ENCODE peak calls at places on chromosome 1, in seven cellular contexts. N is tibial nerve, Q is tibial artery, M is heart right ventricle, I is A673, E is psoas muscle, C is colonic mucosa. J is an unnamed sample.

GRCh38 chr1:152878042-152878441 is at the start of gene SMCP:
- DNase-seq in N (no peak), Q (no peak), M (no peak), I (peak), E (no peak), C (no peak), J (no peak)

GRCh38 chr1:56094168-56094567 is 485.2 kb downstream of the PLPP3 start:
- DNase-seq in N (no peak), Q (no peak), M (no peak), I (no peak), E (no peak), C (no peak), J (no peak)

GRCh38 chr1:78102082-78102481 is 56.3 kb downstream of the GIPC2 start:
- DNase-seq in N (no peak), Q (no peak), M (no peak), I (no peak), E (no peak), C (no peak), J (no peak)

GRCh38 chr1:201531551-201532425 is 7.1 kb upstream of the NAV1 start:
- DNase-seq in N (no peak), Q (no peak), M (peak), I (no peak), E (no peak), C (no peak), J (no peak)

GRCh38 chr1:183241446-183241845 is 55.4 kb downstream of the LAMC2 start:
- DNase-seq in N (no peak), Q (no peak), M (no peak), I (no peak), E (no peak), C (no peak), J (no peak)

GRCh38 chr1:16209847-16210407 is 2.5 kb downstream of the ARHGEF19 start:
- DNase-seq in N (no peak), Q (no peak), M (no peak), I (no peak), E (no peak), C (no peak), J (peak)

GRCh38 chr1:224615861-224616760 is at the start of gene CNIH3:
- DNase-seq in N (no peak), Q (no peak), M (no peak), I (peak), E (peak), C (no peak), J (no peak)

GRCh38 chr1:206674745-206675175 is 9.9 kb upstream of the MAPKAPK2 start:
- DNase-seq in N (peak), Q (peak), M (no peak), I (no peak), E (peak), C (peak), J (no peak)

GRCh38 chr1:75672528-75673393 is 51.7 kb upstream of the ACADM start:
- DNase-seq in N (no peak), Q (no peak), M (no peak), I (peak), E (no peak), C (no peak), J (no peak)

GRCh38 chr1:26862781-26863676 is at the start of gene SFN:
- DNase-seq in N (no peak), Q (no peak), M (no peak), I (no peak), E (no peak), C (peak), J (no peak)

GRCh38 chr1:155133799-155134281 is 1.8 kb upstream of the SLC50A1 start:
- DNase-seq in N (no peak), Q (no peak), M (no peak), I (no peak), E (no peak), C (peak), J (no peak)

GRCh38 chr1:111603979-111604378 is 15.6 kb upstream of the RAP1A start:
- DNase-seq in N (no peak), Q (no peak), M (no peak), I (no peak), E (no peak), C (no peak), J (no peak)

GRCh38 chr1:215045647-215046308 is 36.8 kb upstream of the KCNK2 start:
- DNase-seq in N (no peak), Q (no peak), M (no peak), I (no peak), E (no peak), C (no peak), J (no peak)

GRCh38 chr1:206691604-206692003 is 6.9 kb downstream of the MAPKAPK2 start:
- DNase-seq in N (no peak), Q (no peak), M (no peak), I (no peak), E (peak), C (no peak), J (no peak)

GRCh38 chr1:88537762-88538161 is 146.3 kb upstream of the PKN2 start:
- DNase-seq in N (no peak), Q (no peak), M (no peak), I (no peak), E (no peak), C (no peak), J (no peak)

GRCh38 chr1:26733982-26734381 is 38.2 kb downstream of the ARID1A start:
- DNase-seq in N (no peak), Q (no peak), M (no peak), I (no peak), E (no peak), C (no peak), J (no peak)

GRCh38 chr1:154295408-154296235 is 23.2 kb downstream of the HAX1 start:
- DNase-seq in N (no peak), Q (no peak), M (no peak), I (no peak), E (no peak), C (no peak), J (no peak)

GRCh38 chr1:109884242-109884891 is 26.3 kb upstream of the CSF1 start:
- DNase-seq in N (no peak), Q (no peak), M (no peak), I (no peak), E (no peak), C (no peak), J (no peak)

GRCh38 chr1:161367684-161368398 is at the start of gene CFAP126:
- DNase-seq in N (peak), Q (peak), M (peak), I (peak), E (peak), C (peak), J (no peak)

GRCh38 chr1:230684998-230685397 is 28.9 kb downstream of the AGT start:
- DNase-seq in N (no peak), Q (no peak), M (no peak), I (no peak), E (no peak), C (no peak), J (no peak)

GRCh38 chr1:160454371-160455152 is 54.2 kb downstream of the VANGL2 start:
- DNase-seq in N (no peak), Q (no peak), M (no peak), I (no peak), E (no peak), C (no peak), J (no peak)

GRCh38 chr1:27233677-27234053 is 767 bp upstream of the WDTC1 start:
- DNase-seq in N (peak), Q (no peak), M (no peak), I (no peak), E (no peak), C (no peak), J (no peak)

GRCh38 chr1:216237927-216238550 is 185.2 kb downstream of the USH2A start:
- DNase-seq in N (no peak), Q (no peak), M (no peak), I (no peak), E (no peak), C (no peak), J (no peak)

GRCh38 chr1:172746091-172746949 is 87.4 kb downstream of the FASLG start:
- DNase-seq in N (peak), Q (no peak), M (no peak), I (no peak), E (no peak), C (peak), J (no peak)

GRCh38 chr1:30047576-30047975 is 675.8 kb downstream of the MATN1 start:
- DNase-seq in N (no peak), Q (no peak), M (no peak), I (no peak), E (no peak), C (no peak), J (no peak)

GRCh38 chr1:63107066-63107465 is 215.3 kb upstream of the FOXD3 start:
- DNase-seq in N (no peak), Q (no peak), M (no peak), I (peak), E (no peak), C (no peak), J (no peak)

GRCh38 chr1:64150729-64151128 is 52.7 kb upstream of the UBE2U start:
- DNase-seq in N (no peak), Q (no peak), M (no peak), I (no peak), E (no peak), C (no peak), J (no peak)

GRCh38 chr1:112557385-112557784 is 48.6 kb downstream of the WNT2B start:
- DNase-seq in N (no peak), Q (no peak), M (no peak), I (no peak), E (no peak), C (no peak), J (no peak)

GRCh38 chr1:33379631-33380354 is 51.1 kb downstream of the PHC2 start:
- DNase-seq in N (no peak), Q (no peak), M (no peak), I (no peak), E (no peak), C (no peak), J (no peak)

DNA sequence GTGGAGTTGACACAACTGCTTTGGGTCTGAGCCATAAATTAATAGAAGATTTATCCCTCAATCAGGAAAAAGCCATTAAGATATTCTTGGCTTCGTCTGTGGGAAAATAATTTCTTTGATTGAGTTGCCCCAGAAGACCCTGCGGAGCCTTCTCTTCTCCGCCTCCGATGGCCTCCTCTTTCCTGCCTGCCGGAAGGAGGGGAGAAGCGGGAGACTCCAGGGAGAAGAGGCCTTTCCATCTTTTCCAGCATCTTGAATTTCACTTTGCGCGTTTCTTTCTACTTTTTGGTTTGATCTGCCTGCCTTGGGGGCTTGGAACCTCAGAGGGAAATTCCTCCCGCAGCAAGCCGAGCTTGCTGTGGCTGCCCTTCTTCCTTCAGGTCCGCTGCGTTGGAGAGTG is 16.8 kb downstream of the HLX start:
- DNase-seq in N (no peak), Q (no peak), M (no peak), I (no peak), E (no peak), C (no peak), J (no peak)
- H3K27ac ChIP-seq in N (no peak), Q (no peak), M (no peak), I (no peak), E (no peak), C (no peak), J (no peak)

GRCh38 chr1:94727846-94728715 is 92.1 kb upstream of the SLC44A3 start:
- DNase-seq in N (peak), Q (no peak), M (peak), I (peak), E (no peak), C (no peak), J (no peak)
- H3K27ac ChIP-seq in N (no peak), Q (no peak), M (no peak), I (no peak), E (no peak), C (peak), J (no peak)

DNA sequence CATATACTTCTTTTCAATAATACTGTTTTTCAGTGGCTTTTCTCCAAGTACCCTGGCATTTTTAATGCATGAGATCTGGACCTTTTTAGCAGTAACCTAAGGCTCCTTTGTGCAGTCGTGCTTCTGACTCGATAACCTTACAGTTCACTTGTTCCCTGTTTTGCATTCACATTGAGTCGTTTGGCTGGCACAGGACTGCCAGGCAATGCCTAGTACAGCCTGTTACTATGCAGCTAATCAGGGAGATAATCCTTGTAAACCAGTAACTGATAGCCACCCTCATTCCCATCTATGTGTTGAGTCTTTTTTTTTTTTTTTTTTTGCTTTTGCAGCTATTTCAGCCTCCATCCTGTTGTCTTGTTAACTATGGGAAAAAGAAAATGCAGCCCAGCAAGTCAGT is 3.8 kb downstream of the ATP1B1 start:
- DNase-seq in N (no peak), Q (no peak), M (no peak), I (no peak), E (no peak), C (no peak), J (no peak)
- H3K27ac ChIP-seq in N (peak), Q (no peak), M (peak), I (no peak), E (peak), C (peak), J (peak)

GRCh38 chr1:205444300-205444930 is 11.4 kb downstream of the BLACAT1 start:
- DNase-seq in N (no peak), Q (no peak), M (no peak), I (no peak), E (no peak), C (no peak), J (no peak)
- H3K27ac ChIP-seq in N (no peak), Q (peak), M (no peak), I (peak), E (no peak), C (no peak), J (no peak)

DNA sequence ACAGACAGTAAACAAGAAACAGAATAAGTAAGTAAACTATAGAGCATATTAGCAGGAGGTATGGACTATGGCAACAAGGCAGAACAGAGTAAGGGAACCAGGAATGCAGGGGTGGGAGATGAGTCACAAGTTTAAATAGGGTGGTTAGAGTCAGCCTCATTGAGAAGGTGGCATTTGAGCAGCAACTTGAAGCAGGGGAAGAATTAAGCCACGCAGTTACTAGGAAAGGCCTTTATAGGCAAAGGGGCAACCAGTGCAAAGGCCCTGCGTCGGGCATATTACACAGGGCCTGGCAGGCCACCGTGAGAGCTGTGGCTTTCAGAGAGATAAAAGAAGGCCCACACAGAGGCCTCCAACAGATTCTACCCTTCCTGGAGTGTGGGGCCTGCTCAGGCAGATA is 186.1 kb upstream of the EDN2 start:
- DNase-seq in N (no peak), Q (no peak), M (no peak), I (no peak), E (no peak), C (no peak), J (no peak)
- H3K27ac ChIP-seq in N (no peak), Q (no peak), M (no peak), I (no peak), E (peak), C (no peak), J (no peak)

J was measured in caudate nucleus.